ENCODE peak calls at places on chromosomes 1 and 21, in five cellular contexts. K is H9, V is PC-9, G is astrocyte, D is hepatocyte. P is an unnamed sample.

GRCh38 chr1:7301346-7301993 is 469.6 kb upstream of the VAMP3 start:
- DNase-seq in K (no peak), D (no peak), V (no peak), G (no peak), P (no peak)

GRCh38 chr1:32706491-32706890 is 3.9 kb upstream of the SYNC start:
- DNase-seq in G (no peak), D (no peak), V (no peak), K (no peak), P (no peak)

GRCh38 chr1:172420385-172420784 is at the start of gene C1orf105:
- DNase-seq in V (no peak), D (no peak), K (no peak), G (no peak), P (no peak)

GRCh38 chr1:213982814-213983588 is 4.8 kb upstream of the PROX1 start:
- DNase-seq in V (no peak), G (no peak), D (peak; percentile 59), K (peak; percentile 76), P (no peak)

GRCh38 chr1:221680085-221680484 is 61.8 kb downstream of the DUSP10 start:
- DNase-seq in K (no peak), D (no peak), V (no peak), G (no peak), P (no peak)

GRCh38 chr1:248853668-248854375 is 5.1 kb downstream of the ZNF692 start:
- DNase-seq in D (no peak), V (no peak), G (no peak), K (no peak), P (no peak)

GRCh38 chr1:54229281-54229891 is 29.4 kb downstream of the MRPL37 start:
- DNase-seq in G (peak; percentile 44), V (peak; percentile 77), K (no peak), D (no peak), P (no peak)

GRCh38 chr1:206890690-206891089 is 6.6 kb upstream of the IL24 start:
- DNase-seq in D (no peak), G (peak; percentile 76), V (no peak), K (no peak), P (peak; percentile 90)

GRCh38 chr1:160669276-160669675 is 22.4 kb upstream of the SLAMF1 start:
- DNase-seq in G (no peak), D (no peak), K (no peak), V (no peak), P (no peak)

GRCh38 chr1:43930168-43930948 is 3.2 kb upstream of the ARTN start:
- DNase-seq in D (no peak), G (no peak), K (peak; percentile 76), V (no peak), P (no peak)

GRCh38 chr21:16587671-16588379 is 858.0 kb downstream of the USP25 start:
- DNase-seq in D (peak; percentile 15), V (no peak), G (peak; percentile 64), K (no peak), P (peak; percentile 73)

GRCh38 chr1:81151300-81151699 is 649.4 kb upstream of the ADGRL2 start:
- DNase-seq in G (peak; percentile 58), K (no peak), V (no peak), D (no peak), P (peak; percentile 64)

GRCh38 chr1:175169305-175170018 is 23.1 kb downstream of the KIAA0040 start:
- DNase-seq in V (no peak), D (no peak), G (no peak), K (no peak), P (no peak)

GRCh38 chr1:14875781-14876564 is 277.5 kb downstream of the KAZN start:
- DNase-seq in D (peak; percentile 13), K (no peak), G (no peak), V (no peak), P (no peak)

GRCh38 chr1:87953732-87954344 is 625.2 kb downstream of the LMO4 start:
- DNase-seq in G (peak; percentile 44), K (peak; percentile 66), V (peak; percentile 48), D (peak; percentile 74), P (peak; percentile 85)

GRCh38 chr1:84146375-84147032 is 2.4 kb downstream of the PRKACB start:
- DNase-seq in V (no peak), D (no peak), G (peak; percentile 75), K (no peak), P (peak; percentile 66)

GRCh38 chr1:37515185-37516034 is 844 bp upstream of the MEAF6 start:
- DNase-seq in K (no peak), V (no peak), G (no peak), D (no peak), P (no peak)

GRCh38 chr1:109094377-109094803 is 3.8 kb downstream of the TMEM167B start:
- DNase-seq in D (no peak), V (no peak), G (peak; percentile 51), K (no peak), P (peak; percentile 67)

GRCh38 chr1:173161510-173162221 is 45.5 kb downstream of the TNFSF4 start:
- DNase-seq in K (no peak), V (no peak), G (peak; percentile 71), D (no peak), P (peak; percentile 68)

GRCh38 chr1:80582980-80583379 is 1217.8 kb upstream of the ADGRL2 start:
- DNase-seq in V (no peak), K (no peak), G (peak; percentile 2), D (no peak), P (peak; percentile 28)

GRCh38 chr1:108556079-108556478 is 3.8 kb upstream of the EEIG2 start:
- DNase-seq in D (no peak), K (no peak), V (no peak), G (no peak), P (no peak)

GRCh38 chr1:110671323-110671722 is 3.4 kb downstream of the KCNA3 start:
- DNase-seq in K (no peak), V (no peak), G (no peak), D (no peak), P (no peak)

GRCh38 chr1:201006450-201006849 is 17.1 kb downstream of the KIF21B start:
- DNase-seq in K (no peak), V (peak; percentile 11), D (no peak), G (no peak), P (no peak)

GRCh38 chr1:3410435-3410915 is 44.0 kb upstream of the ARHGEF16 start:
- DNase-seq in G (no peak), V (no peak), K (no peak), D (no peak), P (no peak)

GRCh38 chr1:156104065-156104810 is 10.3 kb upstream of the LMNA start:
- DNase-seq in D (peak; percentile 91), K (peak; percentile 69), G (peak; percentile 72), V (peak; percentile 85), P (peak; percentile 90)

GRCh38 chr21:37032877-37033471 is 26.5 kb downstream of the RIPPLY3 start:
- DNase-seq in D (peak; percentile 23), K (no peak), V (peak; percentile 14), G (peak; percentile 67), P (peak; percentile 60)

GRCh38 chr1:65948609-65949229 is 156.0 kb downstream of the PDE4B start:
- DNase-seq in V (no peak), D (peak; percentile 44), G (peak; percentile 21), K (no peak), P (peak; percentile 36)

GRCh38 chr21:42924433-42924751 is 1.0 kb downstream of the ERVH48-1 start:
- DNase-seq in K (no peak), G (no peak), D (no peak), V (no peak), P (no peak)
- H2AFZ ChIP-seq in K (no peak overlapping the region), G (peak overlapping the region; percentile 86), D (peak overlapping the region; percentile 29), V (no peak overlapping the region), P (peak overlapping the region; percentile 74)

GRCh38 chr1:23910553-23911246 is 2.5 kb downstream of the CNR2 start:
- DNase-seq in V (no peak), G (no peak), D (no peak), K (no peak), P (no peak)

GRCh38 chr1:23910144-23910543 is 3.0 kb downstream of the CNR2 start:
- DNase-seq in G (no peak), K (no peak), D (no peak), V (no peak), P (no peak)

GRCh38 chr1:23911924-23912323 is 1.2 kb downstream of the CNR2 start:
- DNase-seq in D (no peak), K (no peak), G (no peak), V (no peak), P (no peak)

GRCh38 chr1:23908453-23909341 is 4.5 kb downstream of the CNR2 start:
- DNase-seq in V (no peak), D (no peak), G (no peak), K (no peak), P (no peak)

GRCh38 chr1:23909412-23909811 is 3.8 kb downstream of the CNR2 start:
- DNase-seq in D (no peak), G (no peak), K (no peak), V (no peak), P (no peak)
- H2AFZ ChIP-seq in D (no peak overlapping the region), G (no peak overlapping the region), K (no peak overlapping the region), V (no peak overlapping the region), P (no peak overlapping the region)

DNA sequence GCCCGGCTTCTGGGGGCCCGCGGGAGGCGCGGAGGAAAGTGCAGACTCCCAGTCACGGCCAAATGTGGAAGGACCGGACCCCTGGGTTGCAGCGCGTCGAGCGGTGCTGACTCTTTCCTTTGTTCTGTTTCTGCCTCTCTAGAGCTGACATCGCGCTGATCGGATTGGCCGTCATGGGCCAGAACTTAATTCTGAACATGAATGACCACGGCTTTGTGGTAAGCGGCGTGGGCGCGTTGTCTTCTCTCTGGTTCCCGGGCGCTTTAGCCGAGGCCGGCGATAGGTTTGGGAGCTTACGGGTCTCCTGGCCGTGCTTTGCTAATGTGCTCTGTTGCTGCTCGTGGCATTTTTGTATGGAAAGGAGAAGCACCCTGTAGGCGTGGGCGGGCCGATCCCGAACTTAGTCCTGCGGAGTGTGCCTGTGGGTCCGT is 638 bp downstream of the PGD start:
- DNase-seq in G (peak; percentile 63), V (no peak), D (peak; percentile 34), K (no peak), P (peak; percentile 71)
- H2AFZ ChIP-seq in G (peak overlapping the region; percentile 46), V (no peak overlapping the region), D (peak overlapping the region; percentile 67), K (no peak overlapping the region), P (no peak overlapping the region)

DNA sequence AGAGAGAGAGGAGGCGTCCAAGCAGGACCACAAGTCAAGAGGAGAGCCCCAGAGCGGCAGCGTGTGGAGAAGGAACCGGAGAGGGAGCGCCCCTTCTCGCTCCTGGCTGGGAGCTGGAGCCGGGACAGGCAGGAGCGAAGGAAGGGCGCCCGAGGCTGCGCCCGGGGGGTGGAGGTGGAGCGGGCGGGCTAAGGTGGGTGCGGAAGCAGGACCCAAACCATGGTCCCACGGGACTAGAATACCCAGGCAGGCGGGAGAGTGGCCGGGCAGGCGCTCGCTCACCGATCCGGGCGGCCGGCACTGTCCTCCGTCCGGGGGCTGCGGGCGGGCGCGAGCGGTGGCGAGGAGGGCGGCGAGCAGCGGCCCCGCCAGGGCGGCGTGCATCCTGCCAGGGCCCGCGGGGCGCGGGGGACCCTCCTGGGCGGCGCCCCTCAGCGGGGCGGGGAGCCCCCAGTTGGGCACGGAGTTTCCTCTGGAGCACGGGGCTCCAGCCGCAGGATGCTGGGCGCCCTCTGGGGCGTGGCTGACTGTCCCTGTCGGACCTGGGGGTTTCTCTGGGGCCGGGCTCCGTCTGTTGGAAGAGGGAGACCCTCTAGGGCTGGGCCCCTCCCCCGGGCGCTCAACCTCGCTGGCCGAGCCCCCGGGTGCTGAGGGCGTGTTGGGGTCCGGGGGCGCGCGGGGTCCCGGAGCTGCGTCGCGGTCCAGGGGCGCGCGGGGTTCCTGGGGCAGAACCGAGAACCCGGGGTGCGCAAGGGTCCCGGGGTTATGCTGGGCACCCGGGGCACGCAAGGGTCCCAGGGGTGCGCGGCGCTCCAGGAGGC is 569 bp downstream of the TRABD2B start:
- DNase-seq in D (peak; percentile 68), G (no peak), V (no peak), K (peak; percentile 40), P (no peak)
- H2AFZ ChIP-seq in D (peak overlapping the region; percentile 68), G (peak overlapping the region; percentile 18), V (no peak overlapping the region), K (no peak overlapping the region), P (no peak overlapping the region)

GRCh38 chr1:150420560-150421265 is 56.8 kb downstream of the RPRD2 start:
- DNase-seq in K (no peak), D (no peak), V (no peak), G (peak; percentile 40), P (peak; percentile 67)
- H2AFZ ChIP-seq in K (no peak overlapping the region), D (no peak overlapping the region), V (no peak overlapping the region), G (no peak overlapping the region), P (no peak overlapping the region)

GRCh38 chr1:52672946-52673345 is 25.2 kb downstream of the COA7 start:
- DNase-seq in G (no peak), K (no peak), D (no peak), V (no peak), P (no peak)
- H2AFZ ChIP-seq in G (peak overlapping the region; percentile 45), K (no peak overlapping the region), D (no peak overlapping the region), V (no peak overlapping the region), P (no peak overlapping the region)